ENCODE peak calls at places on chromosomes 5 and 9, in four cellular contexts. K is left lung, F is PC-3, A is A549. Q is an unnamed sample.

GRCh38 chr9:125484632-125485282 is 222.3 kb downstream of the MAPKAP1 start:
- DNase-seq in K (no peak), A (no peak), F (no peak), Q (no peak)

GRCh38 chr5:138488481-138488945 is 23.2 kb downstream of the EGR1 start:
- DNase-seq in K (no peak), A (no peak), F (peak; percentile 41), Q (no peak)

GRCh38 chr5:172910828-172911627 is 48.2 kb upstream of the RPL26L1 start:
- DNase-seq in K (peak; percentile 85), A (peak; percentile 67), F (peak; percentile 51), Q (peak; percentile 92)

GRCh38 chr5:180526265-180526664 is 32.1 kb downstream of the CNOT6 start:
- DNase-seq in A (no peak), F (no peak), K (no peak), Q (no peak)

GRCh38 chr9:28801144-28801799 is 1228.0 kb upstream of the C9orf72 start:
- DNase-seq in A (no peak), K (no peak), F (peak; percentile 70), Q (no peak)

GRCh38 chr9:86407022-86407421 is 52.8 kb upstream of the TUT7 start:
- DNase-seq in K (peak; percentile 44), F (peak; percentile 51), A (no peak), Q (no peak)

GRCh38 chr5:34037829-34038228 is 5.2 kb downstream of the C1QTNF3 start:
- DNase-seq in K (no peak), A (no peak), F (no peak), Q (no peak)

GRCh38 chr9:132698989-132699388 is 28.7 kb downstream of the GTF3C4 start:
- DNase-seq in K (no peak), F (no peak), A (no peak), Q (no peak)

GRCh38 chr5:129079496-129079895 is 15.1 kb upstream of the ISOC1 start:
- DNase-seq in A (no peak), F (no peak), K (no peak), Q (no peak)

GRCh38 chr9:113310538-113310937 is 7.4 kb upstream of the RNF183 start:
- DNase-seq in K (no peak), A (no peak), F (no peak), Q (no peak)

GRCh38 chr5:154758977-154759376 is 3.8 kb downstream of the LARP1 start:
- DNase-seq in A (no peak), K (no peak), F (peak; percentile 30), Q (no peak)

GRCh38 chr5:124902097-124902821 is 155.8 kb upstream of the ZNF608 start:
- DNase-seq in K (no peak), F (no peak), A (no peak), Q (no peak)

GRCh38 chr9:75889977-75890540 is 414 bp upstream of the PCSK5 start:
- DNase-seq in K (no peak), F (peak; percentile 27), A (peak; percentile 44), Q (no peak)

GRCh38 chr9:133101356-133102189 is 19.5 kb downstream of the RALGDS start:
- DNase-seq in F (no peak), K (peak; percentile 29), A (no peak), Q (peak; percentile 74)

GRCh38 chr5:81817980-81818379 is 67.1 kb upstream of the SSBP2 start:
- DNase-seq in F (no peak), A (no peak), K (no peak), Q (no peak)

GRCh38 chr5:89313044-89313443 is 430.1 kb upstream of the MEF2C start:
- DNase-seq in F (peak; percentile 82), K (no peak), A (no peak), Q (no peak)

GRCh38 chr5:90264930-90265857 is 144.4 kb downstream of the CETN3 start:
- DNase-seq in F (peak; percentile 82), K (peak; percentile 38), A (peak; percentile 5), Q (peak; percentile 79)

GRCh38 chr5:169657127-169657526 is 20.1 kb downstream of the DOCK2 start:
- DNase-seq in A (no peak), K (no peak), F (no peak), Q (no peak)

DNA sequence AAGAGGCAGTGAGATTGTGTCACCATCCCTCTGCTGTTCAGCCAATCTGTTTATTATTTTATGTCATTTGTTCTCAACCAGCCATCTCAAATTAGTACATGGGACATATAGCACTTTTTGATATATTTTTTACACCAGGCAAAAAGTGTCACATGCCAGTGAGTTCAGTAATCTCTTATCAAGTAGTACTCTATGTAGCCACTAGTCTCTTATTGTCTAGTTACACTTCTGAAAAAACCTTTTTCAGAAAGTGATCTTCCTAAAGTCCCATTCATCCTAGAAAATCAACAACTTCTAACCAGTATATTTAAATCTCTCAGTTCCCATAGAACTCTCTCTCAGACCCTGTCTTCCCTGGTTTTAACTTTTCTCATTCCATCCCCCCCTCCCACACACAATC is 321.6 kb downstream of the FBXL17 start:
- DNase-seq in A (no peak), K (no peak), F (no peak), Q (no peak)
- TF ChIP-seq CTCF in A (no peak), K (no peak), F (no peak), Q (no peak)

GRCh38 chr5:2659071-2659470 is 92.4 kb downstream of the IRX2 start:
- DNase-seq in F (no peak), A (no peak), K (no peak), Q (no peak)

GRCh38 chr5:2660305-2660704 is 91.2 kb downstream of the IRX2 start:
- DNase-seq in A (no peak), K (no peak), F (no peak), Q (no peak)

GRCh38 chr5:2656186-2656585 is 95.3 kb downstream of the IRX2 start:
- DNase-seq in A (no peak), K (no peak), F (no peak), Q (no peak)

GRCh38 chr5:2658421-2658820 is 93.1 kb downstream of the IRX2 start:
- DNase-seq in F (no peak), K (no peak), A (no peak), Q (no peak)

DNA sequence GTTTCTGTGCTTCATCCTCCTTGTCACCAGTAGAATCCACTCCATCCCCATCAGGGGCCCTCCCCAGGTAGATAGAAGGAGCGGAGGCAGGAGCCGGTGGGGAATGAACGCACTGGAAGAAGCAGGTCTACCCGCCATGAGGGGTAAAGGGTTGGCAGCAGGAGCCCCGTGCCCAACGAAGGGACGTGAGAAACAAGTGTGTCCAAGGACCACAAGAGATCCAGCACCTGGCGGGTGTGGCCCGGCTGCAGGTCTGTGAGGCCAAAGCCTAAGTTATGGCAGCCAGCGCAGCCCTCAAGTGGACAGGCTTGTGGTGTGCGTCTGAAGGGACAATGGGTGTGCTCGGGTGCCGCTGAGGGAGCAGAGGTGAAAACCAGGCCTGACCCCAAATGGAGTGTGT is 94.3 kb downstream of the IRX2 start:
- DNase-seq in K (no peak), A (no peak), F (no peak), Q (no peak)
- H3K9me3 ChIP-seq in K (no peaks in the 10 kb centered on the region), A (no peaks in the 10 kb centered on the region), F (no peaks in the 10 kb centered on the region), Q (no peaks in the 10 kb centered on the region)

DNA sequence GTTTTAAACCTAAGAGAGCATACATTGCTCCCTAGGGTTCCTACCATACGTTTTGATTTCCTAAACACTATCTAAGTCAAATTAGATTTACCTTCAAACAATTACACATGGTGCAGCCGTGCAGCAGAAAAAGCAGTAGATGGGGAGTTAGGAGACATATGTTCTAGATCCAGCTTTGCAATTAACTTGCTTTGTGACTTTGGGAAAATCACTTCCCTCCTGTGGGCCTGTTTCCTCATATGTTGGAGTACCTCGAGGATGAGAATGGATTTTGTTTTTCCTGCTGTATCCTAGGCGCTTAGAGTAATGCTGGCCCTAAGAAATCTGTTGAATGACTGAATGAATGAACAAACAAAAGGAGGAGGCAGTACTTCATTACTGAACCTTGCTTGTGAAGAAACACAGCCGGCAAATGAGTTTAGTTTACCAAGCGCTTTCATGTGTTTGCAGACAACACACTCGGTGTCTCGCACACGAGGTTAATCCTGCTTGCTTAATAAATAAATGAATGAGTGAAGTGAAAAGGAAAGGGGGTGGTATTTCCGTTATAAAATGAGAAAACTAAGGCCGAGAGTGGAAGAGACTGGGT is 578 bp downstream of the MRPL50 start:
- DNase-seq in F (no peak), A (no peak), K (no peak), Q (no peak)
- H3K4me1 ChIP-seq in F (peaks cover 3% of the 10 kb centered on the region), A (peaks cover 10% of the 10 kb centered on the region), K (peaks cover 57% of the 10 kb centered on the region), Q (peaks cover 21% of the 10 kb centered on the region)

DNA sequence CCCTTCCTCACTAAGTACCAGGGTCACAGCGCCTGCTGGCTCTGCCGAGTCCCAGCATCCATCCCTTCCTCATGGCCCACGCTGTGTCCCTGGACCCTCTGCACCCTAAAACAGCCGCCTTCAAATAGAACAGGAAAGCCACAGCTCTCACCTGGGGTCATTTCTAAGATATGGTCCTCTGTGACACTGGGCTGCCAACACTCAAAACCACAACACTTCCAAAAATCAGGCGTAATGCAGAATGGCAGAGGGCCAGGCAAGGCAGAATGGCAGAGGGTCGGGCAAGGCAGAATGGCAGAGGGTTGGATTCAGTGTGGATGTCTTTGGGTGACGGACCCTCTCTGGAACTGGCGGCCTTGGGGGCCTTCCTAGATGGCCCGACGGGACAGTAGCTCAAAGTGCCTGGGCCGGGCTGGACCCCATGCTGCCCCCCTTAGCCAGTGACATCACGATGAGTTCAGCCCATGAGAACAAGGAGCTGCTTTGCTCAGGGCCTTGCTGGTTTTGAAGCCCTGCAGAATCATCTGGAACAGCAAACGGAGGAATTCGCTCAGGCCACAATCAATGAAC is 35.3 kb downstream of the ZDHHC11B start:
- DNase-seq in F (no peak), A (no peak), K (no peak), Q (no peak)
- TF ChIP-seq CTCF in F (no peak), A (no peak), K (no peak), Q (no peak)

DNA sequence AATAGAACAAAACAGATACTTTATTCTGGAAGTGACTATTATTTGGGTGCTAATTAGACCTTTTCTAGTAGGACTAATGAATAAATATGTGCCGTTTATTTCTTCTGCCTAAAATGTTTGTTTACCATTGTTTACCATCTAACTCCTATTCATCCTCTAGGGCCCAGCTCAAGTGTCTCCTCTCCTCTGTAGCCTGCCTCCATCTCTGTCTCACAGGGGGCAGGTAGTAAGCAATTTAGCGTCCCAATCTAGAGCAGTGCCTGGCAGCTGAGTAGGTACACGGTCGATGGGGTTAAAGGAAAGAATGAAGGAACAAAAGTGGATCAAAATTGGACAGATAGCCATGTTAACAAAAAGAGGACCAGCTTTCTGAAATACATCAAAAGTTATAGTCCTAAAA is 230.9 kb downstream of the SLF1 start:
- DNase-seq in A (no peak), F (no peak), K (no peak), Q (no peak)
- H3K9me3 ChIP-seq in A (no peaks in the 10 kb centered on the region), F (no peaks in the 10 kb centered on the region), K (no peaks in the 10 kb centered on the region), Q (no peaks in the 10 kb centered on the region)

DNA sequence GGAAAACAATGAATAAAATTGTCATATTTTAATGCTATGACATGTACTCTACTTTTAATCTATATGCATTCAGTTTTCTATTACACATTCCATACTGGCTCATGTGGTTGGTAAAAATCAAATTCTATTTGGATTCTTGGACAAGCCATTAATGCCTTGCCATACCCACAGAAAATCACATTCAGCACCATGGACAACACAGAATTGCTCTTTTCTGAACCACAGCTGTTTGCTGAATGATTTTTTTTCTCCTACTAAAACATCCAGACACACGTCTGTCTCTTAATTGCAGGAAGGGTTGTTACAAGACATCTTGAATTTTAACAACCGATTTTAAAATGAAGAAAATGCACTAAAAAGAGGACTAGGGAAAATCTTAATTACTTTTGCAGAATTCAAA is 675.6 kb downstream of the BRINP1 start:
- DNase-seq in F (no peak), A (no peak), K (no peak), Q (no peak)
- H3K4me1 ChIP-seq in F (no peaks in the 10 kb centered on the region), A (no peaks in the 10 kb centered on the region), K (no peaks in the 10 kb centered on the region), Q (no peaks in the 10 kb centered on the region)

GRCh38 chr9:120443976-120444375 is 136.0 kb downstream of the CDK5RAP2 start:
- DNase-seq in K (no peak), A (no peak), F (no peak), Q (no peak)
- TF ChIP-seq CTCF in K (no peak), A (no peak), F (no peak), Q (no peak)

GRCh38 chr5:2701592-2701991 is 49.9 kb downstream of the IRX2 start:
- DNase-seq in K (no peak), A (no peak), F (no peak), Q (no peak)
- H3K9me3 ChIP-seq in K (no peaks in the 10 kb centered on the region), A (no peaks in the 10 kb centered on the region), F (no peaks in the 10 kb centered on the region), Q (no peaks in the 10 kb centered on the region)

Q was measured in spleen.